ENCODE peak calls at places on chromosome 22, in four cellular contexts. X, D, S and A are unnamed samples.

GRCh38 chr22:36374603-36375024 is 13.2 kb downstream of the MYH9 start:
- DNase-seq in X (no peak), D (no peak), S (no peak), A (no peak)

GRCh38 chr22:20782083-20782482 is 8.2 kb downstream of the SERPIND1 start:
- DNase-seq in D (no peak), X (no peak), S (no peak), A (no peak)

GRCh38 chr22:39433476-39434242 is 23.2 kb upstream of the MGAT3 start:
- DNase-seq in S (no peak), D (no peak), X (no peak), A (no peak)

GRCh38 chr22:48743601-48744282 is 1083.9 kb downstream of the BRD1 start:
- DNase-seq in S (no peak), X (no peak), D (no peak), A (no peak)

GRCh38 chr22:21650823-21651520 is 8.9 kb downstream of the SDF2L1 start:
- DNase-seq in X (no peak), S (no peak), D (no peak), A (no peak)

GRCh38 chr22:45033136-45033535 is 23.3 kb upstream of the PHF21B start:
- DNase-seq in D (no peak), X (no peak), S (no peak), A (no peak)

GRCh38 chr22:39622881-39623367 is 52.4 kb downstream of the CACNA1I start:
- DNase-seq in S (peak), X (peak), D (no peak), A (peak)

GRCh38 chr22:39133871-39134270 is 18.6 kb downstream of the CBX7 start:
- DNase-seq in D (no peak), S (no peak), X (no peak), A (no peak)

GRCh38 chr22:50245214-50246072 is 620 bp upstream of the TUBGCP6 start:
- DNase-seq in D (no peak), X (no peak), S (no peak), A (no peak)

GRCh38 chr22:39292561-39293074 is 26.8 kb downstream of the RPL3 start:
- DNase-seq in S (peak), D (no peak), X (peak), A (peak)

GRCh38 chr22:22704156-22704946 is 59.9 kb downstream of the GGTLC2 start:
- DNase-seq in X (no peak), D (no peak), S (no peak), A (no peak)

GRCh38 chr22:23400286-23400981 is 179.7 kb downstream of the IGLL1 start:
- DNase-seq in X (no peak), D (no peak), S (no peak), A (no peak)

GRCh38 chr22:47055073-47055355 is 292.6 kb downstream of the TBC1D22A start:
- DNase-seq in S (no peak), D (no peak), X (no peak), A (no peak)

GRCh38 chr22:21593406-21594232 is 26.1 kb downstream of the UBE2L3 start:
- DNase-seq in D (no peak), X (peak), S (peak), A (peak)

GRCh38 chr22:25540128-25540790 is 24.2 kb upstream of the GRK3 start:
- DNase-seq in D (no peak), X (no peak), S (no peak), A (no peak)

GRCh38 chr22:38930512-38930911 is 26.9 kb upstream of the APOBEC3A start:
- DNase-seq in D (no peak), S (peak), X (no peak), A (no peak)

GRCh38 chr22:45064313-45065268 is 54.8 kb upstream of the PHF21B start:
- DNase-seq in S (no peak), X (peak), D (peak), A (no peak)

GRCh38 chr22:38570841-38571364 is 920 bp upstream of the DMC1 start:
- DNase-seq in X (no peak), D (no peak), S (no peak), A (peak)

GRCh38 chr22:48362736-48363404 is 1464.8 kb downstream of the BRD1 start:
- DNase-seq in X (no peak), S (no peak), D (no peak), A (no peak)

GRCh38 chr22:49856766-49857618 is 3.3 kb downstream of the ZBED4 start:
- DNase-seq in D (no peak), X (no peak), S (no peak), A (no peak)

GRCh38 chr22:46563381-46564083 is 26.1 kb upstream of the CELSR1 start:
- DNase-seq in S (peak), D (no peak), X (peak), A (peak)

GRCh38 chr22:30079952-30080533 is at the start of gene HORMAD2:
- DNase-seq in S (no peak), X (no peak), D (no peak), A (no peak)
- TF ChIP-seq FOXK2 in S (no peak), X (no peak), D (no peak), A (no peak)

DNA sequence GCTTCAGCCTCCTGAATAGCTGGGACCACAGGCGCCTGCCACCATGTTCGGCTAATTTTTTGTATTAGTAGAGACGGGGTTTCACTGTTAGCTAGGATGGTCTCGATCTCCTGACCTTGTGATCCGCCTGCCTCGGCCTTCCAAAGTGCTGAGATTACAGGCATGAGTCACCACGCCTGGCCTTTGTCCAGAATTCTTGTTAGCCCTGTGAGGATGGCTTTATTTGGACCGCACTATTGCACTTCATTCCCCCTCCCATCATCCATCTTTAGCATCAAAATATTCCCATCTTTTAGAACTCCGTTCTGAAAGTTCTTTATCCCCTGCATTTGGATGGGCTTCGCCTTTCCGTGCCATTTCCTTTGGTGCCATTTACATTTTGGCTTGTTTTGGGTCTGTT is 2.6 kb downstream of the SAMM50 start:
- DNase-seq in S (no peak), X (no peak), D (no peak), A (no peak)
- TF ChIP-seq FOXK2 in S (no peak), X (no peak), D (no peak), A (no peak)

GRCh38 chr22:17172172-17172833 is 13.2 kb upstream of the HDHD5 start:
- DNase-seq in S (no peak), D (no peak), X (no peak), A (no peak)

GRCh38 chr22:17176715-17177114 is 17.6 kb upstream of the HDHD5 start:
- DNase-seq in X (no peak), S (no peak), D (no peak), A (no peak)

GRCh38 chr22:17171016-17171312 is 11.9 kb upstream of the HDHD5 start:
- DNase-seq in X (no peak), S (no peak), D (no peak), A (no peak)

GRCh38 chr22:17167486-17167885 is 8.4 kb upstream of the HDHD5 start:
- DNase-seq in S (no peak), X (no peak), D (no peak), A (no peak)

GRCh38 chr22:17171313-17172171 is 12.5 kb upstream of the HDHD5 start:
- DNase-seq in X (peak), D (no peak), S (peak), A (peak)
- TF ChIP-seq FOXK2 in X (no peak), D (no peak), S (no peak), A (no peak)

DNA sequence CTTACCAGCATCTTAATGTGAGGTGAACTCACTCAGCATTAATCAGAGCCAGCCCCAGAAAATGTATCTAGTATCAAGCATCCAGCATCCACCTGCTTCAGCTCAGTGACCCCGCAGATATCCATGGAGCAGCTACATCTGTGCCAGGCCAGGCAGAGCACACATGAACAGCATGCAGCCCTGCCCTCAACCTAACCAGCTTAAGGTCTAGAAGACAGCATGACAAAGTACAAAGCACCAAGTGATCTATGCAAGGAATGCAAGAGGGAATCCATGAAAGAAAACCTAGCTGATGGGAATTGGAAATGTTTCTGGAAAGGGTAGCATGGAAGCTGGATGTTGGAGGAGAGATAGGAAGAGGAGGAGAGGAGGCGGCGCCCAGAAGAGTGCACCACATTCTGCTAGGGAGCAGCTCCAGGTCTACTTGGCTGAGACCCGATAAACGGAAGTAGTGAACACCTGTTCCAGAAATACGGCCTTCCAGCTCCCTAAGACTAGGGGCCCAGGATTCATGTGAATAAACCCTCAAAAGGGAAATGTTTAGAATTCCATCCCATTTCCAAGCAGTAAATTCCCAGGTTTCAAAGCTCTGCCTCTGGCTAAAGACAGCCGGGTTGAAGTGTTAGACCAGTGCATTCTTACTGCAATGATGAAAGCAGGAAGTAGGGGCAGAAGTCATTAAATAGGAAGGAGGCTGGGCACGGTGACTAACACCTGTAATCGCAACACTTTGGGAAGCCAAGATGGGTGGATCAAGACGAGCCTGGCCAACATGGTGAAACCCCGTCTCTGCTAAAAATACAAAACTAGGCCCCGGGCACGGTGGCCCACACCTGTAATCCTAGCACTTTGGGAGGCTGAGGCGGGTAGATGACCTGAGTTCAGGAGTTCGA is 23.5 kb upstream of the L3MBTL2 start:
- DNase-seq in X (no peak), D (no peak), S (no peak), A (no peak)
- TF ChIP-seq FOXK2 in X (no peak), D (no peak), S (no peak), A (no peak)

GRCh38 chr22:37560682-37561208 is 465 bp downstream of the CDC42EP1 start:
- DNase-seq in S (no peak), D (no peak), X (peak), A (peak)
- TF ChIP-seq FOXK2 in S (no peak), D (no peak), X (no peak), A (no peak)

GRCh38 chr22:19085233-19086043 is 36.8 kb downstream of the DGCR2 start:
- DNase-seq in D (peak), S (peak), X (peak), A (peak)
- TF ChIP-seq FOXK2 in D (no peak), S (no peak), X (no peak), A (no peak)

GRCh38 chr22:33013051-33013450 is 45.1 kb downstream of the SYN3 start:
- DNase-seq in S (peak), X (no peak), D (no peak), A (no peak)
- TF ChIP-seq FOXK2 in S (no peak), X (no peak), D (no peak), A (no peak)

GRCh38 chr22:30309981-30310672 is 16.6 kb downstream of the TBC1D10A start:
- DNase-seq in X (no peak), D (peak), S (no peak), A (no peak)
- TF ChIP-seq FOXK2 in X (no peak), D (no peak), S (no peak), A (no peak)